ENCODE peak calls at places on chromosomes 5 and 9, in eight cellular contexts. S is fibroblast of villous mesenchyme, R is pancreas, P is upper lobe of right lung, O is uterus, Y is heart left ventricle, I is gastrocnemius medialis, N is fibroblast of lung. A is an unnamed sample.

GRCh38 chr5:141883184-141883947 is 5.2 kb upstream of the PCDH1 start:
- DNase-seq in S (peak; percentile 23), R (no peak), P (peak; percentile 75), O (no peak), Y (peak; percentile 62), I (no peak), N (no peak), A (peak; percentile 15)

GRCh38 chr9:79952401-79952800 is 380.6 kb downstream of the TLE4 start:
- DNase-seq in S (no peak), R (no peak), P (no peak), O (no peak), Y (no peak), I (no peak), N (peak; percentile 30), A (peak; percentile 56)

GRCh38 chr9:126705311-126705766 is 91.6 kb downstream of the LMX1B start:
- DNase-seq in S (peak; percentile 59), R (peak; percentile 52), P (peak; percentile 87), O (peak; percentile 78), Y (peak; percentile 73), I (peak; percentile 61), N (peak; percentile 41), A (peak; percentile 54)

GRCh38 chr9:101848485-101848919 is 110.1 kb upstream of the GRIN3A start:
- DNase-seq in S (no peak), R (no peak), P (no peak), O (no peak), Y (no peak), I (no peak), N (peak; percentile 28), A (peak; percentile 72)

GRCh38 chr5:32642276-32643002 is 57.1 kb downstream of the SUB1 start:
- DNase-seq in S (peak; percentile 10), R (no peak), P (no peak), O (no peak), Y (no peak), I (no peak), N (peak; percentile 59), A (no peak)

GRCh38 chr9:137368431-137369110 is 54.4 kb downstream of the EXD3 start:
- DNase-seq in S (no peak), R (no peak), P (no peak), O (no peak), Y (peak; percentile 58), I (no peak), N (no peak), A (no peak)

GRCh38 chr9:137487454-137488329 is 28.6 kb upstream of the NSMF start:
- DNase-seq in S (no peak), R (no peak), P (peak; percentile 57), O (no peak), Y (no peak), I (no peak), N (no peak), A (no peak)

GRCh38 chr5:139178948-139179347 is 19.2 kb downstream of the SIL1 start:
- DNase-seq in S (peak; percentile 57), R (peak; percentile 55), P (no peak), O (peak; percentile 51), Y (peak; percentile 45), I (peak; percentile 35), N (peak; percentile 60), A (peak; percentile 12)

GRCh38 chr9:16336833-16337232 is 533.6 kb downstream of the BNC2 start:
- DNase-seq in S (no peak), R (no peak), P (no peak), O (no peak), Y (no peak), I (no peak), N (no peak), A (no peak)

GRCh38 chr9:2928386-2928785 is 84.5 kb upstream of the PUM3 start:
- DNase-seq in S (no peak), R (no peak), P (no peak), O (no peak), Y (no peak), I (no peak), N (no peak), A (no peak)

GRCh38 chr5:135505973-135506372 is 29.8 kb downstream of the NEUROG1 start:
- DNase-seq in S (no peak), R (no peak), P (no peak), O (no peak), Y (no peak), I (no peak), N (peak; percentile 52), A (no peak)
- TF ChIP-seq CTCF in S (no peak), R (no peak), P (no peak), O (no peak), Y (no peak), I (no peak), N (no peak), A (no peak)

GRCh38 chr9:114427644-114428043 is 39.9 kb upstream of the AKNA start:
- DNase-seq in S (no peak), R (no peak), P (no peak), O (no peak), Y (no peak), I (no peak), N (no peak), A (no peak)
- H3K4me3 ChIP-seq in S (no peak overlapping the region), R (no peak overlapping the region), P (no peak overlapping the region), O (no peak overlapping the region), Y (no peak overlapping the region), I (no peak overlapping the region), N (no peak overlapping the region), A (no peak overlapping the region)

DNA sequence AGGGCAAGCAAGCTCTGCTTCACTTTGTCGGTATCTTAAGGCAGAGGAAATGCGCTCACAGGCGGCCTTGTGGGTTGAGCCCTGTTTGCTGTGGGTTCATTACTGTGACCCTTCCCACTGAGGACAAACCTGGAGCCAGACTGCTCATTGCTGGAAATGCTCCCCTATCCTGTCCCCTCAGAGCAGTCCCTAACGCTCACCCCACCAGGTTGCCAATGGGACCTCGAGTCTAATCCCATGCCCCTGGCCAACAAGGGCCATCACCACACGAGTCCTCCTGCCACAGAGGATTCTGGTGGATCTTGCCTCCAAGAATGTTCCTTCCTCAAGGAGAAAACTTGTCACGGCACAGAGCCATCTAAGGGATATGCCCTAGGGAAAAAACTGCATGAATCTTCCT is 14.6 kb downstream of the IPPK start:
- DNase-seq in S (no peak), R (no peak), P (no peak), O (no peak), Y (no peak), I (no peak), N (no peak), A (no peak)
- TF ChIP-seq CTCF in S (no peak), R (no peak), P (no peak), O (no peak), Y (no peak), I (no peak), N (no peak), A (no peak)

GRCh38 chr5:100772011-100772410 is 131.1 kb downstream of the ST8SIA4 start:
- DNase-seq in S (no peak), R (no peak), P (no peak), O (no peak), Y (no peak), I (no peak), N (no peak), A (no peak)
- H3K4me3 ChIP-seq in S (no peak overlapping the region), R (no peak overlapping the region), P (no peak overlapping the region), O (no peak overlapping the region), Y (no peak overlapping the region), I (no peak overlapping the region), N (no peak overlapping the region), A (no peak overlapping the region)

DNA sequence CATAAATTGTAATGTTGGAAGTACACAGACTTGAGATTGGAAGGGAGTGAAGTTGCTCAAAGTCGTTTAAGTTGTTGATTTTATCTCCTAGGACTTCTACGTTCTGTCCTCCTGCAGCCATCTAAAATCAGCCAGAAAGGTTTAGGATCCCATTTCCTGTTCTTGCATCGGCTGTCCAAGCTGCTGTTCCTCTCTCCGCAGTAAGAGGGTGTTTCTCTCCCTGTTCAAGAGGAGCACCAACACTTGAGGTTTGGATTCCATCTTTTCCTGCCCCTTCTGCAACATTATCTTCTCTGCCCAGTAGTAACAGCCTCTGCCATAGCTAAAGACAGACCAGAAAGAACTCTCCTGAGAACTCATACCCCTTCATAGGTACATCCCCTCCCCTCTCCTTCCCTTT is 373.4 kb downstream of the GADD45G start:
- DNase-seq in S (peak; percentile 34), R (peak; percentile 31), P (no peak), O (no peak), Y (no peak), I (no peak), N (no peak), A (no peak)
- TF ChIP-seq CTCF in S (peak; percentile 50), R (peak; percentile 39), P (peak; percentile 43), O (peak; percentile 21), Y (peak; percentile 55), I (no peak), N (peak; percentile 53), A (peak; percentile 38)

DNA sequence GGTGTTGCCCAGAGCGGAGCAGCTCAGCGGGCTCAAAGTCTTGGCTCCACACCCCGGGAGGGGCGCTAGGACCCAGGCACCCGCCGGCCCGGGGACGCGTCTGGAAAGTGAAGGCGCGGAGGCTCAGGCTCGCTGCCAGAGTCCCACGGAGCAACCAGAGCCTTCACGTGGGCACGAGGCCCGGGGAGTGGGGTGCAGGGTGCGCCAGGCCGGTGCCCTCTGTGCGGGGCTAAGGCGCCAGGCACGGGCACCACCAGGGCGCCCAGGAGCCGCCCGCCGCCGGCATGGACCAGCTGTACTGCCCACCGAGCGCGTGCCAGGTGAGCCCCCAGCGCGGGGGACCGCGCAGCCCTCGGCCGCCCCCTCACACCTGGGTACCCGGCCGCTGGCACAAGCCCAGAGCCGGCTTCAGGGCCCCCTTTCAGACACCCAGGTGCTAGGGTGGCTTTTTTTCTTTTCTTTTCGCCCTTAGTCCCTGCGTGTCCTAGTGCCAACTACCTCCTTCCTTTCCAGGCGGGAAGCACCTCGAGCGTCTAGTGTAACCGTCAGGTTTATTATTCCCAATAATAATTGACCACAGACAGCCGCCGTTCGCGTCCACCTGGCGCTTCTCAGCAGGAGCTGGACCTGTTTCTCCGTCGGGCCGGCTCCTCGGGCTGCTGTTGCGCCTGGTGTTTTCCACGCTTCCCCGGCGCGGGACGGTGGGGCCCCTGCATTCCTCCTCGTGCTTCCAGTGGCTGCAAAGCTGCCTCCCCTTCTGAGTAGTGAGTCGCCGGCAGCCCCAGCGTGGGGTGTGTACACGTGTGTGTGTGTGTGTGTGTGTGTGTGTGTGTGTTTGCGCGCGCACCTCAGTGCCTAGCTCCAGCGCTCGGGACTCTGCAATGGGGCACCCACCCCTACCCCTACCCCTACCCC is 30.1 kb upstream of the PDE8B start:
- DNase-seq in S (no peak), R (peak; percentile 43), P (peak; percentile 66), O (peak; percentile 48), Y (peak; percentile 38), I (no peak), N (peak; percentile 14), A (no peak)
- H3K4me3 ChIP-seq in S (peak overlapping the region; percentile 40), R (peak overlapping the region; percentile 56), P (peak overlapping the region; percentile 49), O (peak overlapping the region; percentile 48), Y (peak overlapping the region; percentile 58), I (peak overlapping the region; percentile 39), N (peak overlapping the region; percentile 11), A (no peak overlapping the region)

DNA sequence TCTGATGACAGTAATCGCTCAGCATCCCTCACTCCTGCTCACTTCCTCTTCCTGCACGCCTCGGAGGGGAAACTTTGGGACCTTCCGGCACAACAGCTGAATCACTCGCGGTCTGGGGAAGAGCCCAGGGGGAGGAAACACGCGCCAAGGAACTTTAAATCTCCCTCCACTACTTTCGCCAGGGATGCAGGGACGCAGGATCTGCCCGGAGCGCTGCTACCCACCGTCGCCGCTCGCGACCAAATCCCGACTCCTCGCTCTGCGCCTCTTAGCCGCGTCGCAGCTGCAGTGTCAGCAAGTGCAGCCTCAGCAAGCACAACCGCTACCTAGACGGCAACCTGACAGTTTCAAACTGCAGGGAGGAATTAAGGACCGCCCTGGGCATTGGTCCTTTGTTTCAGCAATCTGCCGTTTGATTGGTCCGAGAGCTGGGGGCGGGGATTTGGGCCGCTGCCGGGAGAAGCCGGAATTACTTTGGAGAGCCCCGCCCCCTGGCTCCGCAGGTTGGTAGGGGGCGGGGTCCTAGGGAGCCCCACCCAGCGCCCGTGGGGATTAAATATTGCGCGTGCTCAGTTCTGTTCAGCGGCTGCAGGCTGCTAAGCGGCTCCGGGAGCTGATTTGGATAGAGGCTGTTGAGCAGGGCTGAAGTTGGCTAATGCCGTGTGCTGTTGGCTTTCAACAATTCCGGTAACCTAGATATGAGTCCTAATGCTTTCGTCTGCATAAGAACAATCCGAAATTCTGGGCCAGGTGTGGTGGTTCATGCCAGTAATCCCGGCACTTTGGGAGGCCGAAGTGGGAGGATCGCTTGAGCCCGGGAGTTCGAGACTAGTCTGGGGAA is at the start of gene POC5:
- DNase-seq in S (peak; percentile 97), R (peak; percentile 97), P (peak; percentile 97), O (peak; percentile 99), Y (peak; percentile 97), I (peak; percentile 97), N (peak; percentile 94), A (peak; percentile 95)
- TF ChIP-seq CTCF in S (no peak), R (no peak), P (no peak), O (no peak), Y (no peak), I (no peak), N (no peak), A (no peak)

A was measured in fibroblast of mammary gland.